ENCODE peak calls at places on chromosomes 12 and 14, in six cellular contexts. E is naive B cell, F is left ventricle myocardium inferior, Y is NCI-H1436, M is stomach, W is adipocyte. S is an unnamed sample.

GRCh38 chr12:79522237-79522636 is 168.5 kb downstream of the PAWR start:
- DNase-seq in Y (no peak), M (no peak), E (no peak), F (no peak), W (no peak), S (no peak)

GRCh38 chr12:102702447-102703114 is 214.5 kb downstream of the PAH start:
- DNase-seq in M (peak), Y (no peak), E (peak), W (peak), F (no peak), S (peak)

GRCh38 chr12:96186902-96187301 is 7.3 kb upstream of the ELK3 start:
- DNase-seq in M (no peak), E (no peak), W (no peak), Y (no peak), F (no peak), S (no peak)

GRCh38 chr12:82817368-82817767 is 130.7 kb downstream of the TMTC2 start:
- DNase-seq in F (no peak), M (no peak), W (no peak), E (no peak), Y (no peak), S (no peak)

GRCh38 chr12:123512838-123513665 is 20.5 kb downstream of the RILPL1 start:
- DNase-seq in Y (no peak), E (no peak), W (no peak), F (no peak), M (no peak), S (peak)

GRCh38 chr14:36556811-36557433 is 25.5 kb downstream of the NKX2-8 start:
- DNase-seq in Y (peak), W (peak), E (no peak), F (no peak), M (no peak), S (no peak)

GRCh38 chr12:79841248-79841877 is 93.5 kb downstream of the PPP1R12A start:
- DNase-seq in F (no peak), Y (no peak), M (no peak), W (no peak), E (no peak), S (no peak)

GRCh38 chr12:116759783-116760581 is 21.9 kb downstream of the RNFT2 start:
- DNase-seq in M (no peak), E (peak), Y (no peak), W (no peak), F (peak), S (peak)

GRCh38 chr12:93297032-93297431 is 80.7 kb upstream of the NUDT4 start:
- DNase-seq in M (no peak), E (peak), Y (no peak), F (no peak), W (no peak), S (no peak)

GRCh38 chr14:60655898-60656754 is 6.8 kb upstream of the SIX1 start:
- DNase-seq in M (no peak), E (no peak), F (no peak), W (no peak), Y (peak), S (peak)

GRCh38 chr14:101891471-101891870 is 72.9 kb upstream of the DYNC1H1 start:
- DNase-seq in E (no peak), Y (no peak), F (no peak), M (no peak), W (no peak), S (no peak)

GRCh38 chr12:39028382-39028781 is 123.0 kb upstream of the CPNE8 start:
- DNase-seq in F (no peak), M (no peak), W (no peak), E (no peak), Y (no peak), S (no peak)

GRCh38 chr14:53002576-53002975 is 51.7 kb upstream of the FERMT2 start:
- DNase-seq in Y (no peak), M (no peak), F (no peak), E (no peak), W (no peak), S (peak)

GRCh38 chr12:112025808-112026375 is 12.7 kb downstream of the ERP29 start:
- DNase-seq in W (no peak), Y (no peak), E (no peak), F (no peak), M (no peak), S (peak)

GRCh38 chr12:96416033-96416790 is 16.0 kb upstream of the CDK17 start:
- DNase-seq in F (no peak), E (no peak), M (no peak), Y (no peak), W (peak), S (no peak)

GRCh38 chr12:14884458-14884878 is 1.2 kb downstream of the MGP start:
- DNase-seq in M (peak), Y (peak), E (peak), F (peak), W (peak), S (no peak)

GRCh38 chr12:49598527-49598926 is 6.9 kb downstream of the FAM186B start:
- DNase-seq in M (no peak), Y (no peak), F (no peak), E (no peak), W (no peak), S (no peak)

GRCh38 chr12:32877670-32878459 is 18.7 kb downstream of the PKP2 start:
- DNase-seq in F (peak), Y (no peak), W (no peak), M (peak), E (no peak), S (no peak)

GRCh38 chr12:51076235-51076930 is 7.0 kb downstream of the CSRNP2 start:
- DNase-seq in M (no peak), Y (no peak), W (no peak), F (no peak), E (no peak), S (no peak)

GRCh38 chr12:54608156-54608555 is 19.7 kb upstream of the PPP1R1A start:
- DNase-seq in M (no peak), Y (no peak), E (no peak), F (no peak), W (no peak), S (no peak)

GRCh38 chr12:116508145-116509121 is 50.7 kb upstream of the MAP1LC3B2 start:
- DNase-seq in Y (no peak), M (no peak), E (peak), F (peak), W (peak), S (no peak)

GRCh38 chr12:121953695-121954094 is 35.3 kb downstream of the CFAP251 start:
- DNase-seq in M (no peak), E (no peak), F (no peak), Y (no peak), W (no peak), S (no peak)

GRCh38 chr14:74959596-74960180 is 4.3 kb upstream of the PGF start:
- DNase-seq in W (no peak), E (no peak), Y (no peak), F (no peak), M (no peak), S (no peak)

GRCh38 chr12:101891462-101891971 is 14.1 kb downstream of the DRAM1 start:
- DNase-seq in W (peak), Y (no peak), F (no peak), M (peak), E (no peak), S (no peak)

GRCh38 chr14:64598404-64598803 is 48.6 kb downstream of the PPP1R36 start:
- DNase-seq in Y (no peak), F (no peak), E (no peak), M (no peak), W (no peak), S (no peak)

S was measured in ELF-1.